ENCODE peak calls at places on chromosomes 6 and 20, in four cellular contexts. One of them, this sample, is unnamed.

GRCh38 chr20:9514072-9514460 is 324 bp upstream of the LAMP5 start:
- DNase-seq in germinal center: no peak
- DNase-seq in activated T-cell treated with anti-CD3 and anti-CD28 coated beads for 48 hours: no peak
- DNase-seq in lower leg skin: no peak
- DNase-seq in this sample: no peak

GRCh38 chr20:12153616-12154015 is 235.9 kb downstream of the BTBD3 start:
- DNase-seq in lower leg skin: no peak
- DNase-seq in activated T-cell treated with anti-CD3 and anti-CD28 coated beads for 48 hours: no peak
- DNase-seq in germinal center: no peak
- DNase-seq in this sample: no peak

GRCh38 chr20:64055893-64056638 is 6.6 kb upstream of the SOX18 start:
- DNase-seq in germinal center: no peak
- DNase-seq in lower leg skin: no peak
- DNase-seq in activated T-cell treated with anti-CD3 and anti-CD28 coated beads for 48 hours: no peak
- DNase-seq in this sample: peak; percentile 75

GRCh38 chr6:127914240-127914639 is 13.4 kb upstream of the THEMIS start:
- DNase-seq in lower leg skin: no peak
- DNase-seq in activated T-cell treated with anti-CD3 and anti-CD28 coated beads for 48 hours: no peak
- DNase-seq in germinal center: no peak
- DNase-seq in this sample: no peak

GRCh38 chr20:22729180-22729579 is 144.8 kb upstream of the FOXA2 start:
- DNase-seq in germinal center: no peak
- DNase-seq in activated T-cell treated with anti-CD3 and anti-CD28 coated beads for 48 hours: no peak
- DNase-seq in lower leg skin: no peak
- DNase-seq in this sample: no peak

GRCh38 chr6:144675231-144675861 is 390.2 kb downstream of the UTRN start:
- DNase-seq in lower leg skin: no peak
- DNase-seq in germinal center: no peak
- DNase-seq in activated T-cell treated with anti-CD3 and anti-CD28 coated beads for 48 hours: peak; percentile 3
- DNase-seq in this sample: no peak

GRCh38 chr6:41935685-41936072 is 5.9 kb downstream of the CCND3 start:
- DNase-seq in germinal center: no peak
- DNase-seq in activated T-cell treated with anti-CD3 and anti-CD28 coated beads for 48 hours: no peak
- DNase-seq in lower leg skin: no peak
- DNase-seq in this sample: no peak

GRCh38 chr6:38724343-38724742 is 9.2 kb downstream of the DNAH8 start:
- DNase-seq in germinal center: no peak
- DNase-seq in lower leg skin: no peak
- DNase-seq in activated T-cell treated with anti-CD3 and anti-CD28 coated beads for 48 hours: no peak
- DNase-seq in this sample: no peak

GRCh38 chr6:6681443-6681842 is 92.9 kb downstream of the LY86 start:
- DNase-seq in lower leg skin: no peak
- DNase-seq in activated T-cell treated with anti-CD3 and anti-CD28 coated beads for 48 hours: no peak
- DNase-seq in germinal center: no peak
- DNase-seq in this sample: no peak

GRCh38 chr6:131657630-131658111 is 20.6 kb downstream of the ENPP3 start:
- DNase-seq in germinal center: no peak
- DNase-seq in activated T-cell treated with anti-CD3 and anti-CD28 coated beads for 48 hours: no peak
- DNase-seq in lower leg skin: no peak
- DNase-seq in this sample: no peak

This sample was measured in left ventricle myocardium inferior.